ENCODE peak calls at places on chromosomes 11 and 22, in five cellular contexts. One of them, this sample, is unnamed.

GRCh38 chr22:24011735-24012068 is 598 bp downstream of the CABIN1 start:
- DNase-seq in gastrocnemius medialis: no peak
- DNase-seq in neuronal stem cell: no peak
- DNase-seq in hepatocyte: no peak
- DNase-seq in heart left ventricle: no peak
- DNase-seq in this sample: no peak

GRCh38 chr11:24226606-24227005 is 270.2 kb upstream of the LUZP2 start:
- DNase-seq in gastrocnemius medialis: no peak
- DNase-seq in neuronal stem cell: no peak
- DNase-seq in hepatocyte: no peak
- DNase-seq in heart left ventricle: no peak
- DNase-seq in this sample: no peak

GRCh38 chr11:134372961-134373360 is 39.1 kb downstream of the B3GAT1 start:
- DNase-seq in gastrocnemius medialis: no peak
- DNase-seq in neuronal stem cell: no peak
- DNase-seq in hepatocyte: no peak
- DNase-seq in heart left ventricle: peak; percentile 9
- DNase-seq in this sample: no peak

GRCh38 chr11:113197456-113197855 is 116.9 kb upstream of the TTC12 start:
- DNase-seq in gastrocnemius medialis: no peak
- DNase-seq in neuronal stem cell: no peak
- DNase-seq in hepatocyte: no peak
- DNase-seq in heart left ventricle: no peak
- DNase-seq in this sample: no peak

GRCh38 chr11:117884994-117885393 is 8.5 kb upstream of the FXYD6 start:
- DNase-seq in gastrocnemius medialis: no peak
- DNase-seq in neuronal stem cell: no peak
- DNase-seq in hepatocyte: peak; percentile 69
- DNase-seq in heart left ventricle: no peak
- DNase-seq in this sample: no peak

GRCh38 chr22:48488611-48489456 is 1338.8 kb downstream of the BRD1 start:
- DNase-seq in gastrocnemius medialis: no peak
- DNase-seq in neuronal stem cell: peak; percentile 66
- DNase-seq in hepatocyte: peak; percentile 49
- DNase-seq in heart left ventricle: no peak
- DNase-seq in this sample: no peak

GRCh38 chr22:45876136-45877035 is 100.6 kb downstream of the WNT7B start:
- DNase-seq in gastrocnemius medialis: no peak
- DNase-seq in neuronal stem cell: no peak
- DNase-seq in hepatocyte: no peak
- DNase-seq in heart left ventricle: peak; percentile 12
- DNase-seq in this sample: no peak

GRCh38 chr11:110973401-110973980 is 261.3 kb upstream of the ARHGAP20 start:
- DNase-seq in gastrocnemius medialis: no peak
- DNase-seq in neuronal stem cell: no peak
- DNase-seq in hepatocyte: no peak
- DNase-seq in heart left ventricle: no peak
- DNase-seq in this sample: no peak

GRCh38 chr11:115654792-115655191 is 150.6 kb upstream of the CADM1 start:
- DNase-seq in gastrocnemius medialis: no peak
- DNase-seq in neuronal stem cell: no peak
- DNase-seq in hepatocyte: no peak
- DNase-seq in heart left ventricle: no peak
- DNase-seq in this sample: no peak

GRCh38 chr11:111871693-111872161 is 346 bp upstream of the ALG9 start:
- DNase-seq in gastrocnemius medialis: no peak
- DNase-seq in neuronal stem cell: no peak
- DNase-seq in hepatocyte: no peak
- DNase-seq in heart left ventricle: no peak
- DNase-seq in this sample: no peak

GRCh38 chr11:29159552-29160465 is 857.0 kb downstream of the KCNA4 start:
- DNase-seq in gastrocnemius medialis: no peak
- DNase-seq in neuronal stem cell: peak; percentile 56
- DNase-seq in hepatocyte: peak; percentile 84
- DNase-seq in heart left ventricle: peak; percentile 18
- DNase-seq in this sample: no peak

GRCh38 chr11:636511-637332 is at the start of gene DRD4:
- DNase-seq in gastrocnemius medialis: no peak
- DNase-seq in neuronal stem cell: peak; percentile 50
- DNase-seq in hepatocyte: peak; percentile 66
- DNase-seq in heart left ventricle: no peak
- DNase-seq in this sample: no peak
- H3K4me3 ChIP-seq in gastrocnemius medialis: peak within 1 kb of the TSS; percentile 15
- H3K4me3 ChIP-seq in neuronal stem cell: peak within 1 kb of the TSS; percentile 91
- H3K4me3 ChIP-seq in hepatocyte: no peak within 1 kb of the TSS
- H3K4me3 ChIP-seq in heart left ventricle: peak within 1 kb of the TSS; percentile 40
- H3K4me3 ChIP-seq in this sample: no peak within 1 kb of the TSS

GRCh38 chr11:47175746-47176327 is 842 bp downstream of the ARFGAP2 start:
- DNase-seq in gastrocnemius medialis: no peak
- DNase-seq in neuronal stem cell: no peak
- DNase-seq in hepatocyte: no peak
- DNase-seq in heart left ventricle: no peak
- DNase-seq in this sample: no peak

GRCh38 chr11:47166368-47166767 is 10.3 kb downstream of the ARFGAP2 start:
- DNase-seq in gastrocnemius medialis: no peak
- DNase-seq in neuronal stem cell: no peak
- DNase-seq in hepatocyte: no peak
- DNase-seq in heart left ventricle: no peak
- DNase-seq in this sample: no peak

GRCh38 chr11:47171856-47172255 is 4.8 kb downstream of the ARFGAP2 start:
- DNase-seq in gastrocnemius medialis: no peak
- DNase-seq in neuronal stem cell: no peak
- DNase-seq in hepatocyte: no peak
- DNase-seq in heart left ventricle: no peak
- DNase-seq in this sample: no peak

GRCh38 chr11:47172740-47173139 is 3.9 kb downstream of the ARFGAP2 start:
- DNase-seq in gastrocnemius medialis: no peak
- DNase-seq in neuronal stem cell: no peak
- DNase-seq in hepatocyte: no peak
- DNase-seq in heart left ventricle: no peak
- DNase-seq in this sample: no peak

DNA sequence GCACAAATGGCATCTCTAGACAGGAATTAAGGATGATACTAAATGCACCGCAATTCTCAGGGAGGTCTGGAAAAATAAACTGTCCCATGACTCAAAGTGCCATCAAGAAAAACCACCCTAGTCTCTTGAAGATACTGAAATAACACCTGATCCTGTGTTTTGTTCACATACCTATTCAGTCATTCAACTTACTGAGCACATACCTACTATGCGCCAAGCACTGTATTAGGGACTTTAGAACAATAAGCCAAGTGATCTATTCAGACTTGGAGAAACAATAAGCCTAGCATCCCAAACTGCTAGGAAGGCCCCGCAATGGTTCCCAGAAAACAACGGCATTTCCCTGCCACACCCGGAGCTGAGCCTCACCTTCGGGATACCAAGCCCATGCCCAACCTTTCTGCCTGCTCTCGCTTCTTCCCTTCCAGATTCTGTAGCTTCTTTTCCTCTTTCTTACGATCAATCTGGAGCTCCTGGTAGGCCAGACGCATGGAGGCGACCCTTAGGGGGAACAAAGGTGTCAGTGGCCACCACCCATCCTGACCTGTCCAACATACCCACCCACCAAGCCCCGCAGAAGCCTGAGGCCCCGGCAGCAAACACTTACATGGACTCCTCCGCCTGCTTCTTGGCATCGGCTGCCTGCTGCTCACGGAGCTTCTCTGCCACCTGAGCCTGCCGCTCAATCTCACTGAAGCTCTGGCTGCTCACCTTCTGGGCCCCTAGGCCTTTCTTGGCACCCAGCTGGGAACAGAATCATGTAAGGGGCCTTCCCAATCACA is 5.4 kb downstream of the ARFGAP2 start:
- DNase-seq in gastrocnemius medialis: no peak
- DNase-seq in neuronal stem cell: no peak
- DNase-seq in hepatocyte: no peak
- DNase-seq in heart left ventricle: no peak
- DNase-seq in this sample: no peak
- H3K4me1 ChIP-seq in gastrocnemius medialis: peaks cover 27% of the 10 kb centered on the region
- H3K4me1 ChIP-seq in neuronal stem cell: peaks cover 8% of the 10 kb centered on the region
- H3K4me1 ChIP-seq in hepatocyte: peaks cover 7% of the 10 kb centered on the region
- H3K4me1 ChIP-seq in heart left ventricle: peaks cover 29% of the 10 kb centered on the region
- H3K4me1 ChIP-seq in this sample: peaks cover 13% of the 10 kb centered on the region

DNA sequence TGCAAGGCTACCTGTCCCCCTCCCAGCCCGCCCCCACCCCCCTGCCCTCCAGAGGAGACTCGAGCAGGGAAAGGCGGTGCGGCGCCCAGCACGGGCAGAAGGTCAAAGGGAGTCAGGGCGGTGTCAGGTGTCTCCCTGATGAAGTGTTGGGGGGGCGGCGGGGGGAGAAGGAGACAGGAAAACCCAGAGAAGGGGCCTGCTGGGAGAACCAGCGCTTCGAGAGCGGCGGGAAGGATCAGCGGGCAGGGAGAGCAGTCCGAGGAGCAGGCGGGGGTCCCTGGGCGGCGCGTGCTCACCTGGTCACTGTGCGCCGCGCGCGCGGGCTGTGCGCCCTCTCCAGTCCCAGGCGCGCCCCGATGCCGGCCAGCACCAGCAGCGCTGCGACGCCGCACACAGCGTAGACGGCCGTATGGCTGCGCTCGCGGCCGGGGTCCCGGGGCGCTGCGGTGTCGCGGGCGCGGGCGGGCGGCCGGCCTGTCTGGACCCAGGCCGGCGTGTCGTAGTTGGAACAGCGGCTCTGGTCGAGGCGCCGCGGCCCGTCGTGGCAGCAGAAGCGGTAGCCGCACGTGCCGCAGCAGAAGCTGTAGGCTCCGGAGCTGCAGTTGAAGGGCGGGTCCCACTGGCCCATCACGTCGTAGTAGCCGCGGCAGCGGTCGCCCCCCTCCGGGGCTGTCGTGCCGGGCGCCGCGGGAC is 886 bp downstream of the SHISA8 start:
- DNase-seq in gastrocnemius medialis: no peak
- DNase-seq in neuronal stem cell: no peak
- DNase-seq in hepatocyte: no peak
- DNase-seq in heart left ventricle: no peak
- DNase-seq in this sample: no peak
- H3K4me3 ChIP-seq in gastrocnemius medialis: no peak overlapping the region
- H3K4me3 ChIP-seq in neuronal stem cell: no peak overlapping the region
- H3K4me3 ChIP-seq in hepatocyte: no peak overlapping the region
- H3K4me3 ChIP-seq in heart left ventricle: no peak overlapping the region
- H3K4me3 ChIP-seq in this sample: no peak overlapping the region

DNA sequence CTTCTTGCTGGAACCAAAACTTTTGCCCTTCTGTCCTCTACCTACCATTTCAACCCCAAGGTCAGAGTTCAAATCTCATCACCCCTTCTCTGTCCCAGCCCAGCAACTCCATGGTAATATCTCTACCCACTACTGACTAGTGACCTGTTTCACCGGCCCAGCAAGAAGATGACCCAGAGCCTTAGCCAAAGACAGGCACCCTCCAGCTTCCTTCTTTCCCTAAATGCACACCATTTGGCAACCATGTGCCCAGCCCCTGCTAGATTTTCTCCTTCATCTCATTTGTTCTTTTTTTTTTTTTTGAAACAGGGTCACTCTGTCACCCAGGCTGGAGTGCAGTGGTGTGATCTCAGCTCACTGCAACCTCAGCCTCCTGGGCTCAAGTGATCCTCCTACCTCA is 14.9 kb downstream of the ARAP1 start:
- DNase-seq in gastrocnemius medialis: no peak
- DNase-seq in neuronal stem cell: no peak
- DNase-seq in hepatocyte: no peak
- DNase-seq in heart left ventricle: no peak
- DNase-seq in this sample: no peak
- H3K4me1 ChIP-seq in gastrocnemius medialis: no peaks in the 10 kb centered on the region
- H3K4me1 ChIP-seq in neuronal stem cell: peaks cover 14% of the 10 kb centered on the region
- H3K4me1 ChIP-seq in hepatocyte: peaks cover 14% of the 10 kb centered on the region
- H3K4me1 ChIP-seq in heart left ventricle: peaks cover 63% of the 10 kb centered on the region
- H3K4me1 ChIP-seq in this sample: peaks cover 71% of the 10 kb centered on the region